ENCODE peak calls at places on chromosome 21, in nine cellular contexts. One of them, this sample, is unnamed. For H3K4me1, the result is how much of the 10 kb centered on the place peaks cover.

GRCh38 chr21:28762357-28762735 is 230.3 kb downstream of the LTN1 start:
- DNase-seq in tibial nerve: no peak
- DNase-seq in cardiac muscle cell: no peak
- DNase-seq in tibial artery: no peak
- DNase-seq in heart left ventricle: no peak
- DNase-seq in sigmoid colon: no peak
- DNase-seq in psoas muscle: no peak
- DNase-seq in thoracic aorta: no peak
- DNase-seq in colonic mucosa: no peak
- DNase-seq in this sample: no peak

GRCh38 chr21:17146426-17146825 is 366.4 kb upstream of the CXADR start:
- DNase-seq in tibial nerve: no peak
- DNase-seq in cardiac muscle cell: no peak
- DNase-seq in tibial artery: no peak
- DNase-seq in heart left ventricle: no peak
- DNase-seq in sigmoid colon: no peak
- DNase-seq in psoas muscle: no peak
- DNase-seq in thoracic aorta: no peak
- DNase-seq in colonic mucosa: no peak
- DNase-seq in this sample: no peak

GRCh38 chr21:31683029-31683428 is 23.5 kb downstream of the SOD1 start:
- DNase-seq in tibial nerve: no peak
- DNase-seq in cardiac muscle cell: no peak
- DNase-seq in tibial artery: no peak
- DNase-seq in heart left ventricle: no peak
- DNase-seq in sigmoid colon: no peak
- DNase-seq in psoas muscle: no peak
- DNase-seq in thoracic aorta: no peak
- DNase-seq in colonic mucosa: no peak
- DNase-seq in this sample: no peak

GRCh38 chr21:17468698-17469097 is 44.1 kb upstream of the CXADR start:
- DNase-seq in tibial nerve: no peak
- DNase-seq in cardiac muscle cell: no peak
- DNase-seq in tibial artery: no peak
- DNase-seq in heart left ventricle: no peak
- DNase-seq in sigmoid colon: no peak
- DNase-seq in psoas muscle: no peak
- DNase-seq in thoracic aorta: no peak
- DNase-seq in colonic mucosa: no peak
- DNase-seq in this sample: no peak

GRCh38 chr21:32516729-32517649 is 68.3 kb downstream of the TCP10L start:
- DNase-seq in tibial nerve: no peak
- DNase-seq in cardiac muscle cell: peak
- DNase-seq in tibial artery: no peak
- DNase-seq in heart left ventricle: no peak
- DNase-seq in sigmoid colon: peak
- DNase-seq in psoas muscle: no peak
- DNase-seq in thoracic aorta: no peak
- DNase-seq in colonic mucosa: no peak
- DNase-seq in this sample: no peak

GRCh38 chr21:29520146-29520545 is 221.4 kb downstream of the BACH1 start:
- DNase-seq in tibial nerve: no peak
- DNase-seq in cardiac muscle cell: peak
- DNase-seq in tibial artery: no peak
- DNase-seq in heart left ventricle: no peak
- DNase-seq in sigmoid colon: no peak
- DNase-seq in psoas muscle: no peak
- DNase-seq in thoracic aorta: no peak
- DNase-seq in colonic mucosa: no peak
- DNase-seq in this sample: no peak

GRCh38 chr21:34595457-34595856 is 19.5 kb downstream of the RCAN1 start:
- DNase-seq in tibial nerve: no peak
- DNase-seq in cardiac muscle cell: no peak
- DNase-seq in tibial artery: no peak
- DNase-seq in heart left ventricle: no peak
- DNase-seq in sigmoid colon: no peak
- DNase-seq in psoas muscle: no peak
- DNase-seq in thoracic aorta: no peak
- DNase-seq in colonic mucosa: no peak
- DNase-seq in this sample: no peak

GRCh38 chr21:17613242-17613676 is 558 bp upstream of the BTG3 start:
- DNase-seq in tibial nerve: peak
- DNase-seq in cardiac muscle cell: peak
- DNase-seq in tibial artery: peak
- DNase-seq in heart left ventricle: peak
- DNase-seq in sigmoid colon: peak
- DNase-seq in psoas muscle: peak
- DNase-seq in thoracic aorta: peak
- DNase-seq in colonic mucosa: peak
- DNase-seq in this sample: peak

GRCh38 chr21:34889287-34889536 is 159.9 kb downstream of the RUNX1 start:
- DNase-seq in tibial nerve: no peak
- DNase-seq in cardiac muscle cell: peak
- DNase-seq in tibial artery: peak
- DNase-seq in heart left ventricle: peak
- DNase-seq in sigmoid colon: peak
- DNase-seq in psoas muscle: peak
- DNase-seq in thoracic aorta: no peak
- DNase-seq in colonic mucosa: peak
- DNase-seq in this sample: peak

GRCh38 chr21:35438643-35439404 is 389.7 kb upstream of the RUNX1 start:
- DNase-seq in tibial nerve: no peak
- DNase-seq in cardiac muscle cell: peak
- DNase-seq in tibial artery: no peak
- DNase-seq in heart left ventricle: no peak
- DNase-seq in sigmoid colon: no peak
- DNase-seq in psoas muscle: no peak
- DNase-seq in thoracic aorta: no peak
- DNase-seq in colonic mucosa: peak
- DNase-seq in this sample: no peak

GRCh38 chr21:32252136-32252535 is 26.7 kb downstream of the MIS18A start:
- DNase-seq in tibial nerve: no peak
- DNase-seq in cardiac muscle cell: no peak
- DNase-seq in tibial artery: no peak
- DNase-seq in heart left ventricle: no peak
- DNase-seq in sigmoid colon: no peak
- DNase-seq in psoas muscle: no peak
- DNase-seq in thoracic aorta: no peak
- DNase-seq in colonic mucosa: no peak
- DNase-seq in this sample: no peak

DNA sequence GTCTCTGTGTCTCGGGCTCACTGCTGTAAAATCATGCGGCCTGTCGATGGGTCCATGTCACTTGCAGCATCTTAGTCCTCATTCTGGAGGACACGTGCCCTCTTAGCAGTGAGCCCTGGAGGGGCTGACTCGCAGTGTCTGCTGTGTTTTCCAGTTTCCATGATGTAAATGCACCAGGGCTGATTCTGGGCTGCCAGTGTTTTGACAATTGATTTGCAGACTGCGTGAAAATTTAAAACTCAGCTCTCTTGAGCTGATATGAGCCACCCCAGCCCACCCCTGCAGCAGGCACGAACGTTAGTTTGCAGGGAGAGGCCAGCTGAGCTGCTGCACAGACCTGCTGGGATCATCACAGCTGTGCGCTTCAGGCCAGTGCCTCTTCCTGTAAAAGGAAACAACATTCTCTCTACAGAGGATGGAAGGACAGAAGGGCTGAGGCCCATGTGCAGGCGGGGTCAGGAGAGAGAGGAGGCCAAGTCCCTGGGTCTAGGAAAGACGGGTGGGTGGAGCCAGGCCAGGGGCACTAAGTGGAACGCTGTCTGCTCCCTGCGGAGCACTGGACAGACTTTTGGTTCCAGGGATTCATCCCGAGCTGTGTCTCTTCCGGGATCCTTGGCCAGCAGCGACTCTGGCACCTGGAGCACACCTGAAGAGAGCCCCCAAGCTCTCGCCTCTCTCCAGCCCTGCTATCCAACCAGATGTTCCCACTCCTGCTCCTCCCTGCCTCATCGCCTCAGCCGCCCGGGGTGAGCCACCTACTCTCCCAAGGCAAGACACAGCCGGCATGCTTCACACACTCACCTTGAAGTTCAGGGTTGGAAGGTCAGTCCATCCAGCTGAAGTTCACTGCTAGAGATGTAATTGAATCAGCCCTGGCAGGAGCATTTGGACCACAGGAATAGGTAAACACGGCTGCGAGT is 42.5 kb downstream of the RSPH1 start:
- DNase-seq in tibial nerve: no peak
- DNase-seq in cardiac muscle cell: no peak
- DNase-seq in tibial artery: no peak
- DNase-seq in heart left ventricle: no peak
- DNase-seq in sigmoid colon: no peak
- DNase-seq in psoas muscle: peak
- DNase-seq in thoracic aorta: no peak
- DNase-seq in colonic mucosa: no peak
- DNase-seq in this sample: no peak
- H3K4me1 ChIP-seq in tibial nerve: under half
- H3K4me1 ChIP-seq in cardiac muscle cell: under half
- H3K4me1 ChIP-seq in tibial artery: under half
- H3K4me1 ChIP-seq in heart left ventricle: under half
- H3K4me1 ChIP-seq in sigmoid colon: under half
- H3K4me1 ChIP-seq in psoas muscle: under half
- H3K4me1 ChIP-seq in thoracic aorta: under half
- H3K4me1 ChIP-seq in colonic mucosa: under half
- H3K4me1 ChIP-seq in this sample: under half

DNA sequence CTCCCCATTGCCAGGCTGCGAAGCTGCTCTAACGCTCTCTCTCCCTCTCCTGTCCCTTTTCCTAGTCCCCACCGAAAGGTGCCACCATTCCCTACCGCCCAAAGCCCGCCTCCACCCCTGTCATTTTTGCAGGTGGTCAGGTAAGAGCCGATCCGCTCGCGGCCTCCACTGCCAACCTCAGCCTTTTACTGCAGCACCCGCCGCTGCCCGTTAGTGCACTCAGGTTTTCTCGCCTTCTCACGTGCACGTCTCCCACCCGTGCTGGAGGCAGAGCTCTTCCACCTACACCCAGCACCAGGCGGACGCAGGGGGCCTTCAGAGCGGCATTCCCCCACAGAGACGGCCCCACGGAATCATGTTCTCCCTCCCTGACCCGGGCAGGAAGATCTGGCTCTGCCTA is 67.7 kb upstream of the COL6A1 start:
- DNase-seq in tibial nerve: no peak
- DNase-seq in cardiac muscle cell: no peak
- DNase-seq in tibial artery: no peak
- DNase-seq in heart left ventricle: no peak
- DNase-seq in sigmoid colon: no peak
- DNase-seq in psoas muscle: peak
- DNase-seq in thoracic aorta: no peak
- DNase-seq in colonic mucosa: no peak
- DNase-seq in this sample: no peak
- H3K4me1 ChIP-seq in tibial nerve: under half
- H3K4me1 ChIP-seq in cardiac muscle cell: under half
- H3K4me1 ChIP-seq in tibial artery: under half
- H3K4me1 ChIP-seq in heart left ventricle: under half
- H3K4me1 ChIP-seq in sigmoid colon: under half
- H3K4me1 ChIP-seq in psoas muscle: under half
- H3K4me1 ChIP-seq in thoracic aorta: under half
- H3K4me1 ChIP-seq in colonic mucosa: under half
- H3K4me1 ChIP-seq in this sample: under half

GRCh38 chr21:39602076-39602689 is 10.6 kb upstream of the B3GALT5 start:
- DNase-seq in tibial nerve: no peak
- DNase-seq in cardiac muscle cell: no peak
- DNase-seq in tibial artery: no peak
- DNase-seq in heart left ventricle: no peak
- DNase-seq in sigmoid colon: no peak
- DNase-seq in psoas muscle: no peak
- DNase-seq in thoracic aorta: no peak
- DNase-seq in colonic mucosa: no peak
- DNase-seq in this sample: no peak

GRCh38 chr21:39601194-39601940 is 11.4 kb upstream of the B3GALT5 start:
- DNase-seq in tibial nerve: no peak
- DNase-seq in cardiac muscle cell: no peak
- DNase-seq in tibial artery: no peak
- DNase-seq in heart left ventricle: no peak
- DNase-seq in sigmoid colon: no peak
- DNase-seq in psoas muscle: no peak
- DNase-seq in thoracic aorta: no peak
- DNase-seq in colonic mucosa: no peak
- DNase-seq in this sample: no peak

GRCh38 chr21:39602793-39603192 is 9.9 kb upstream of the B3GALT5 start:
- DNase-seq in tibial nerve: no peak
- DNase-seq in cardiac muscle cell: no peak
- DNase-seq in tibial artery: no peak
- DNase-seq in heart left ventricle: no peak
- DNase-seq in sigmoid colon: no peak
- DNase-seq in psoas muscle: no peak
- DNase-seq in thoracic aorta: no peak
- DNase-seq in colonic mucosa: no peak
- DNase-seq in this sample: no peak

GRCh38 chr21:39599191-39599966 is 13.4 kb upstream of the B3GALT5 start:
- DNase-seq in tibial nerve: no peak
- DNase-seq in cardiac muscle cell: no peak
- DNase-seq in tibial artery: no peak
- DNase-seq in heart left ventricle: no peak
- DNase-seq in sigmoid colon: no peak
- DNase-seq in psoas muscle: no peak
- DNase-seq in thoracic aorta: no peak
- DNase-seq in colonic mucosa: no peak
- DNase-seq in this sample: no peak

GRCh38 chr21:39604951-39605350 is 7.8 kb upstream of the B3GALT5 start:
- DNase-seq in tibial nerve: no peak
- DNase-seq in cardiac muscle cell: no peak
- DNase-seq in tibial artery: no peak
- DNase-seq in heart left ventricle: no peak
- DNase-seq in sigmoid colon: no peak
- DNase-seq in psoas muscle: no peak
- DNase-seq in thoracic aorta: no peak
- DNase-seq in colonic mucosa: peak
- DNase-seq in this sample: no peak
- H3K4me1 ChIP-seq in tibial nerve: under half
- H3K4me1 ChIP-seq in cardiac muscle cell: under half
- H3K4me1 ChIP-seq in tibial artery: under half
- H3K4me1 ChIP-seq in heart left ventricle: under half
- H3K4me1 ChIP-seq in sigmoid colon: under half
- H3K4me1 ChIP-seq in psoas muscle: under half
- H3K4me1 ChIP-seq in thoracic aorta: under half
- H3K4me1 ChIP-seq in colonic mucosa: under half
- H3K4me1 ChIP-seq in this sample: under half

DNA sequence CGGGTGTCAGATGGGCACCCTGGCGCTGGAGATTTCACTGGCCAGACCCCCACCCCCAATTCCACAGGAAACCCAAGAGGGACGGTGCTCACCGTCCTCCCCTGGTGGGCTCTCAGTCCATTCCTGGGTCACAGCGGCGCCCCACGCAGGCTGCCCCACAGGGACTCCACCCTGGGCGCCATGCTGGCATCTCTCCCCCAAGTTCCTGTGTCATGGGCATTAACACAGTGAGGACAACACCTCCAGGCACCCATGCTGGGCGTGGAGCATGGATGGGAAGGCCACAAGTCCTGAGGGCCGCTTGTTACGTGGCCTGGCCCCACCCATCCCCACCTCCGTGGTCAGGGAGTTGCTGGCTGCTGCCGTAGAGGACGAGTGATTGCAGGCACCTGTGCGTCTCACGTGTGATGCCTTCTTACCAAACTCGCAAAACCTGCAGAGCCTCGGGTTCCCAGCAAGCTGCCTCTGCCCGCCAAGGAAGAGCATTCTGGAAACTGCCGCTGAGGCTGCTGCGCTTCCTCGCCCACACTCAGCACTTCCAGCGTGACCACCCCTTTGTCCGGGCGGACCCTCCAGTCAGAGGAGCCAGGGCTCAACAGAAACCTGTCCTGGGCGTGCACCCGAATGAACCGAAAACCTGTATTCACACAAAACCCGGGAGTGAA is 60.3 kb downstream of the SLX9 start:
- DNase-seq in tibial nerve: no peak
- DNase-seq in cardiac muscle cell: no peak
- DNase-seq in tibial artery: peak
- DNase-seq in heart left ventricle: no peak
- DNase-seq in sigmoid colon: peak
- DNase-seq in psoas muscle: peak
- DNase-seq in thoracic aorta: no peak
- DNase-seq in colonic mucosa: no peak
- DNase-seq in this sample: peak
- H3K4me1 ChIP-seq in tibial nerve: under half
- H3K4me1 ChIP-seq in cardiac muscle cell: under half
- H3K4me1 ChIP-seq in tibial artery: half or more
- H3K4me1 ChIP-seq in heart left ventricle: under half
- H3K4me1 ChIP-seq in sigmoid colon: under half
- H3K4me1 ChIP-seq in psoas muscle: under half
- H3K4me1 ChIP-seq in thoracic aorta: half or more
- H3K4me1 ChIP-seq in colonic mucosa: under half
- H3K4me1 ChIP-seq in this sample: under half

This sample was measured in lower lobe of right lung.